ENCODE peak calls at places on chromosomes 16 and 17, in five cellular contexts. A is mucosa of descending colon, U is gastrocnemius medialis, V is GM12878, B is left lung. W is an unnamed sample. For H3K4me1, the result is how much of the 10 kb centered on the place peaks cover.

GRCh38 chr16:68238029-68238345 is 2.1 kb upstream of the ESRP2 start:
- ATAC-seq in A (no peak), U (no peak), V (no peak), B (no peak), W (no peak)

GRCh38 chr17:78746949-78747269 is 35.2 kb downstream of the CYTH1 start:
- ATAC-seq in A (no peak), U (peak), V (no peak), B (no peak), W (no peak)

GRCh38 chr17:14429084-14429483 is 128.2 kb downstream of the HS3ST3B1 start:
- ATAC-seq in A (no peak), U (no peak), V (no peak), B (no peak), W (no peak)

GRCh38 chr17:45006927-45007461 is 38.9 kb upstream of the C1QL1 start:
- ATAC-seq in A (no peak), U (no peak), V (no peak), B (no peak), W (no peak)

GRCh38 chr16:73054732-73055481 is 7.0 kb upstream of the ZFHX3 start:
- ATAC-seq in A (peak), U (no peak), V (peak), B (peak), W (no peak)

GRCh38 chr16:20952144-20952797 is 51.7 kb downstream of the LYRM1 start:
- ATAC-seq in A (peak), U (no peak), V (no peak), B (peak), W (no peak)

GRCh38 chr17:7019406-7019805 is 3.4 kb upstream of the BCL6B start:
- ATAC-seq in A (no peak), U (no peak), V (no peak), B (no peak), W (no peak)

GRCh38 chr16:67868290-67868689 is 4.6 kb upstream of the EDC4 start:
- ATAC-seq in A (no peak), U (no peak), V (no peak), B (no peak), W (no peak)

GRCh38 chr16:35370617-35371016 is 1911.2 kb downstream of the TP53TG3F start:
- ATAC-seq in A (no peak), U (no peak), V (no peak), B (no peak), W (no peak)

GRCh38 chr17:50112694-50113093 is 17.3 kb downstream of the SAMD14 start:
- ATAC-seq in A (peak), U (peak), V (no peak), B (no peak), W (no peak)

GRCh38 chr16:35296962-35297653 is 1837.7 kb downstream of the TP53TG3F start:
- ATAC-seq in A (no peak), U (peak), V (no peak), B (no peak), W (no peak)

GRCh38 chr16:71460246-71460645 is 1.8 kb downstream of the ZNF23 start:
- ATAC-seq in A (no peak), U (no peak), V (no peak), B (no peak), W (peak)

GRCh38 chr17:21209511-21210175 is 4.3 kb downstream of the TMEM11 start:
- ATAC-seq in A (peak), U (peak), V (no peak), B (peak), W (no peak)
- H3K4me1 ChIP-seq in A (under half), U (half or more), V (under half), B (under half), W (half or more)

GRCh38 chr17:2893422-2893914 is 97.2 kb downstream of the RAP1GAP2 start:
- ATAC-seq in A (peak), U (no peak), V (no peak), B (peak), W (no peak)
- TF ChIP-seq CTCF in A (no peak), U (no peak), V (no peak), B (no peak), W (no peak)

GRCh38 chr17:31309525-31309924 is 4.3 kb downstream of the EVI2B start:
- ATAC-seq in A (peak), U (no peak), V (peak), B (peak), W (no peak)
- H3K4me3 ChIP-seq in A (no peak), U (no peak), V (peak), B (peak), W (no peak)

DNA sequence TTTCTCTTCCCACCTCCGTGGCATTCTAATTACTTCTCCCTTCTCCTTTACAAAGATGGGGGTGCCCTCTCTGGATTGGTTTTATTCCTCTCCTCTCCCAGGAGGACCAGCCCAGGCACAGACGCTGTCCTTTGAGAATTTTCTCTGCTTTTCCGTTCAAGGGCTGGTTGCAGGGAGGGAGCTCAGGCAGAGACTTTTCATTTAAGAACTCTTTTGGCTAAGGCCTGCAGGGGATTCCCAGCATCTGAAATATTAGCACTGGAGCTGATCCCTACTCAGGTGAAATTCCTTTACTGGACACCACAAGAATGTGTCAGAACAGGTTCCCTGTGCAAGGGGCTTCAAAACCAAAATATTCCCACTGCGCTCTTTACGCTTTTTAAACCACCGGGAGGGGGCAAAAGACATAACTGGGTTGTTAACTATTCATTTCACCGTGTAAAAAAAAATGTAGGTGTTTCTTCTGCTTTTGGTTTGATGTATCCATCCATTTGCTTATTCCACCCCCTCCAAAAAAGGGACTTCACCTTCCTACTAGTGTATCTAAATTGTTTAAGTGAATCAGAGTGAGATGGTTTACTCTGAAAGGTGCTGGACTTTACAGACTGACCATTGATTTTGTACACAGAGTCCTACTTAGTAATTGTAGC is 1.4 kb downstream of the NFAT5 start:
- ATAC-seq in A (no peak), U (no peak), V (peak), B (peak), W (no peak)
- H3K4me1 ChIP-seq in A (under half), U (under half), V (under half), B (half or more), W (under half)

GRCh38 chr17:40122466-40122943 is 734 bp downstream of the MSL1 start:
- ATAC-seq in A (peak), U (peak), V (peak), B (peak), W (peak)
- TF ChIP-seq CTCF in A (no peak), U (peak), V (no peak), B (no peak), W (no peak)

DNA sequence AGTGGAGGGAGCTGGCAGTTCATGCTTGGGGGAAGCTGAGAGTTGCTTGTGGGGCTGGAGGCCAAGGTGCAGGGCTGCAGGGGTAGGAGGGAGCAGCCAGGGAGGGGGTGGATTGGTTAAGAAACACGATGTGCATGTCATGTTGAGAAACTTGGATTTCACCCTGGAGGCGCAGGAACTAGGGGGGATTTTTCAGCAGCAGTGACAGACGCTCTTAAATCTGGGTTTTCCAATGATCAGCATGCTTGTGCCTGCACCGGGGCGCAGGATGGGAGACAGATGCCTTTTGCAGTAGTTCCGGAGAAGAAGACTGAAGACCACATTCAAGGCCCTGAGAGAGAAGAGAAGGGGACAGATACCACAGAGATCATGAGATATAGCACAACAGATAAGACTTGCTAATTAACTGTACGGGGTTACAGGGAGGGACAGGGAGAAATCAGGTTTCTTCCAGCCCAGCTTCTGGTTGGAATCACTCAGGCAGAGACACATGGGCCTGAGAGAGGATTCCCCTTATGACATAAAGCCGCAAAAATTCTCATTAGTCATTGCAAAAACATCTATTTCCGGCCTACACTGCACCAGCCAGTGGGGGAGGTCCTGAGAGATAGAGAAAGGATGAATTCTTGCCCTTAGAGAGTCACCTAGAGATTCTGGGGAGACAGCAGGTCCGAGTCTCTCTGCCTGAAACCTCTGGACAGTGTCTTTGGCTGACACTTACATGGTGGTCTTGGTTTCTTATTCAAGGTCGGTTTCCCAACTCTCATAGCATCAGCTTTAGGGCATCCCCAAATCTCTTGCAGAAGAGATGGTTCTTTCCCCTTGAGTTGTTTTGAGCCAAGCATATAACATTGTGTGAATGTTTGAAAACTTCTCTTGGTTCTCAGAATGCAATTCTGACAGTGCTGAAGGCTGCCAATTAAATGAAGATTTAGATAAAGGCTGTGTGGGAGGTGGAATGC is 27.1 kb downstream of the CDH13 start:
- ATAC-seq in A (peak), U (no peak), V (peak), B (peak), W (no peak)
- H3K4me3 ChIP-seq in A (no peak), U (no peak), V (peak), B (no peak), W (no peak)

GRCh38 chr17:16439303-16439791 is 24.0 kb downstream of the TRPV2 start:
- ATAC-seq in A (peak), U (peak), V (peak), B (peak), W (no peak)
- H3K4me1 ChIP-seq in A (under half), U (under half), V (under half), B (half or more), W (under half)

GRCh38 chr17:35447494-35447893 is 1.1 kb downstream of the SLFN13 start:
- ATAC-seq in A (no peak), U (no peak), V (no peak), B (no peak), W (no peak)
- TF ChIP-seq CTCF in A (no peak), U (no peak), V (no peak), B (no peak), W (no peak)

W was measured in gastroesophageal sphincter.